ENCODE peak calls at places on chromosomes 3 and 15, in six cellular contexts. A, N, V, K, U and C are unnamed samples.

GRCh38 chr3:122392868-122393844 is 9.2 kb downstream of the FAM162A start:
- DNase-seq in A (no peak), N (no peak), V (peak), K (peak), U (no peak), C (peak)

GRCh38 chr3:170811928-170812591 is 57.9 kb downstream of the RPL22L1 start:
- DNase-seq in A (peak), N (peak), V (peak), K (peak), U (peak), C (peak)

GRCh38 chr3:179107617-179108016 is 36.0 kb upstream of the ZMAT3 start:
- DNase-seq in A (no peak), N (no peak), V (no peak), K (no peak), U (no peak), C (no peak)

GRCh38 chr15:69973102-69973714 is 124.5 kb downstream of the TLE3 start:
- DNase-seq in A (no peak), N (no peak), V (peak), K (peak), U (no peak), C (peak)

GRCh38 chr3:71702131-71703024 is 22.8 kb downstream of the EIF4E3 start:
- DNase-seq in A (no peak), N (no peak), V (no peak), K (no peak), U (no peak), C (peak)

GRCh38 chr3:171038342-171038741 is 11.8 kb upstream of the SLC2A2 start:
- DNase-seq in A (no peak), N (no peak), V (no peak), K (no peak), U (no peak), C (no peak)

GRCh38 chr3:124700880-124701684 is 29.2 kb upstream of the UMPS start:
- DNase-seq in A (peak), N (no peak), V (no peak), K (peak), U (no peak), C (no peak)

GRCh38 chr3:53046171-53047170 is 598 bp upstream of the SFMBT1 start:
- DNase-seq in A (no peak), N (peak), V (peak), K (peak), U (peak), C (peak)

GRCh38 chr15:22262613-22263020 is 182.3 kb downstream of the OR4M2 start:
- DNase-seq in A (no peak), N (no peak), V (no peak), K (no peak), U (no peak), C (no peak)

GRCh38 chr3:126202281-126203079 is 22.1 kb upstream of the ALDH1L1 start:
- DNase-seq in A (no peak), N (no peak), V (no peak), K (peak), U (no peak), C (no peak)

GRCh38 chr3:184562875-184563568 is 1.4 kb downstream of the EPHB3 start:
- DNase-seq in A (no peak), N (peak), V (no peak), K (peak), U (peak), C (no peak)

GRCh38 chr15:41554401-41554800 is 4.6 kb upstream of the TYRO3 start:
- DNase-seq in A (no peak), N (no peak), V (no peak), K (no peak), U (no peak), C (no peak)

GRCh38 chr15:73935547-73935946 is 9.3 kb downstream of the LOXL1 start:
- DNase-seq in A (no peak), N (no peak), V (no peak), K (peak), U (no peak), C (no peak)

GRCh38 chr15:78681306-78682012 is 40.4 kb upstream of the CHRNB4 start:
- DNase-seq in A (no peak), N (no peak), V (no peak), K (peak), U (no peak), C (no peak)

GRCh38 chr15:71202712-71203111 is 87.4 kb downstream of the THSD4 start:
- DNase-seq in A (no peak), N (no peak), V (no peak), K (no peak), U (no peak), C (no peak)

GRCh38 chr3:184262927-184263179 is 1.5 kb upstream of the CAMK2N2 start:
- DNase-seq in A (no peak), N (no peak), V (no peak), K (no peak), U (no peak), C (no peak)

GRCh38 chr3:142597898-142598297 is 1.7 kb downstream of the PLS1 start:
- DNase-seq in A (no peak), N (no peak), V (no peak), K (no peak), U (no peak), C (no peak)

GRCh38 chr3:160707187-160707789 is 30.3 kb downstream of the ARL14 start:
- DNase-seq in A (no peak), N (peak), V (peak), K (peak), U (peak), C (peak)

GRCh38 chr15:37204698-37205097 is 104.3 kb upstream of the MEIS2 start:
- DNase-seq in A (no peak), N (no peak), V (no peak), K (no peak), U (no peak), C (no peak)

GRCh38 chr3:133821767-133822638 is 16.4 kb downstream of the SRPRB start:
- DNase-seq in A (peak), N (peak), V (no peak), K (peak), U (peak), C (no peak)

GRCh38 chr15:81573098-81573746 is 199.2 kb upstream of the TMC3 start:
- DNase-seq in A (no peak), N (no peak), V (peak), K (no peak), U (no peak), C (no peak)

GRCh38 chr15:92960996-92961681 is 61.0 kb downstream of the CHD2 start:
- DNase-seq in A (no peak), N (no peak), V (no peak), K (no peak), U (no peak), C (no peak)

GRCh38 chr3:114320251-114320650 is 26.4 kb downstream of the TIGIT start:
- DNase-seq in A (no peak), N (no peak), V (no peak), K (no peak), U (no peak), C (no peak)

DNA sequence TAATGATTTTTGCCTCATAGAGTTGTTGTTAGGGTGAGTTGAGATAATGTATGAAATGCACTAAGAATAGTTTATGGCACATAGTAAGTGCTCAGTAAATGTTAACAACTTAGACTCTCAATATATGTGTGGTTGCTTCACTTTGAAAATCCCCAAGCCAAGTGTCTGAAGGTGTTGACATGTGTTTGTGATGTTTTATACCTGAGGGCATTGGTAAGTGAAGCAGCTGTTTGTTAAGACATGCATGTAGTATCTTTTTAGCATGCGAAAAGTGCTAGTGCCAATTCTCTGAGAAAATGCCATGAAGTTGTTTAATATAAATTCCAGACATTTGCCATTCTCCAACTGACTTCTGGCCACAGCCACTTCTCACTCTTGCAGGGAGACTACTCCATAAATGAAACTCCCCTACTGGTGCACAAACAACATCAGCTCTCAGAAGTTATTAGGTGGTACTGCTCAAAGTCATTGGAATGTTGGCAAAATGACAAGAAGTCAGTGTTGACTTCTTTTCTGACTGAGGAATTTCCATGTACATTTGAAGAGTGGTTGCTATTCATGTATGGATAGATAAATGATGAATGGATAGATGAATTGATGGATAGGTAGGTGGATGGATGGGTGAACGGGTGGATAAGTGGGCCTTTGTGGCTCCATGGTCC is 103.6 kb upstream of the NUDT16 start:
- DNase-seq in A (no peak), N (no peak), V (no peak), K (no peak), U (no peak), C (no peak)
- H3K27ac ChIP-seq in A (no peak), N (no peak), V (no peak), K (no peak), U (no peak), C (no peak)

DNA sequence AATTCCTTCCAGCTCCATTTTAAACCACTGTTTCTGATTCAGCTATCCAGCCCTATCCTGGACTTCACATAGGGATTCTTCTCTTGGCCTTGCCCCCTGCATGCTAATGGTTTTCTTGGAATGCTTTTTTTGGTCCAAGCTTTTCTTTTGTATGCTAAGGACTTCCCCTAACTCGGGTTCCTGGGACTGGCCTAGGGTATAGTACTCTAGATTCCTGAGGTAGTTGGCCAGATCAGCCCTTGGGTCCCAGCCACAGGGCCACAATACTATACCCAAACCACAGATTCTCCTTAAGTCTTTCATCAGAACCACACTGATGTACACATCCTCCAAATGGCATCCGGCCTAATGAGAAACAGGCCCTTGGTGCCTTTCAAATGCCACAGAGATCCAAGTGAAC is 2.8 kb downstream of the FYCO1 start:
- DNase-seq in A (no peak), N (no peak), V (peak), K (no peak), U (no peak), C (no peak)
- H3K4me3 ChIP-seq in A (no peak), N (no peak), V (peak), K (no peak), U (no peak), C (peak)

DNA sequence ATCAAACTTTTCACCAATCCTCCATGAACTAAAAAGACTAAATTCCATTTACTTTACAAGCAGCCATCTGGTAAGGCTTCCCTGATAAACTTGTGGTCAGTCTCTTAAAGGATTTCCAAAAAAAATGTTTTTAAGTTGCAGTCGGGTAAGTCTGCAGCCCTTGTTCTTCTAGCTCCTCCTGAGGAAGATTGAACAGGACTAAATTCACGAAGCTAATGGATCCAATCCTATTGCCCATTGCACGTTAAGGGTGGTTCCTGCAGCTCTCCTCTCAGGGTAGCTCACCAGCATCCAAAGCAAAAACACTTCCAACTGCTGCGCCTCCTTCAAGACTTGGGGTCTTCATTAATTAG is 2.8 kb downstream of the HES1 start:
- DNase-seq in A (no peak), N (no peak), V (no peak), K (peak), U (no peak), C (no peak)
- H3K27ac ChIP-seq in A (no peak), N (peak), V (peak), K (peak), U (no peak), C (peak)

GRCh38 chr3:10204921-10205320 is 40.2 kb downstream of the IRAK2 start:
- DNase-seq in A (no peak), N (no peak), V (no peak), K (no peak), U (no peak), C (no peak)

GRCh38 chr3:10205461-10206165 is 40.9 kb downstream of the IRAK2 start:
- DNase-seq in A (no peak), N (peak), V (no peak), K (no peak), U (no peak), C (no peak)

GRCh38 chr3:10206166-10206511 is 41.4 kb downstream of the IRAK2 start:
- DNase-seq in A (no peak), N (no peak), V (no peak), K (no peak), U (no peak), C (no peak)
- H3K4me3 ChIP-seq in A (no peak), N (no peak), V (no peak), K (no peak), U (no peak), C (no peak)

GRCh38 chr3:195098741-195099525 is 172.0 kb downstream of the XXYLT1 start:
- DNase-seq in A (no peak), N (no peak), V (no peak), K (no peak), U (no peak), C (no peak)

GRCh38 chr3:195101927-195102608 is 168.9 kb downstream of the XXYLT1 start:
- DNase-seq in A (no peak), N (no peak), V (no peak), K (no peak), U (no peak), C (no peak)

GRCh38 chr3:195099976-195100755 is 170.8 kb downstream of the XXYLT1 start:
- DNase-seq in A (no peak), N (no peak), V (no peak), K (no peak), U (no peak), C (no peak)

GRCh38 chr3:195102609-195103467 is 168.1 kb downstream of the XXYLT1 start:
- DNase-seq in A (peak), N (peak), V (no peak), K (no peak), U (no peak), C (peak)

GRCh38 chr3:195100903-195101591 is 169.9 kb downstream of the XXYLT1 start:
- DNase-seq in A (no peak), N (no peak), V (no peak), K (no peak), U (no peak), C (no peak)
- H3K27ac ChIP-seq in A (peak), N (no peak), V (no peak), K (no peak), U (no peak), C (no peak)

GRCh38 chr3:149548729-149549065 is 74.2 kb downstream of the TM4SF4 start:
- DNase-seq in A (no peak), N (no peak), V (no peak), K (no peak), U (no peak), C (no peak)

GRCh38 chr3:149552700-149553099 is 78.2 kb downstream of the TM4SF4 start:
- DNase-seq in A (no peak), N (no peak), V (no peak), K (no peak), U (no peak), C (no peak)

GRCh38 chr3:149547413-149547812 is 72.9 kb downstream of the TM4SF4 start:
- DNase-seq in A (no peak), N (peak), V (no peak), K (no peak), U (peak), C (no peak)

GRCh38 chr3:149551500-149551899 is 77.0 kb downstream of the TM4SF4 start:
- DNase-seq in A (no peak), N (no peak), V (no peak), K (no peak), U (no peak), C (no peak)

DNA sequence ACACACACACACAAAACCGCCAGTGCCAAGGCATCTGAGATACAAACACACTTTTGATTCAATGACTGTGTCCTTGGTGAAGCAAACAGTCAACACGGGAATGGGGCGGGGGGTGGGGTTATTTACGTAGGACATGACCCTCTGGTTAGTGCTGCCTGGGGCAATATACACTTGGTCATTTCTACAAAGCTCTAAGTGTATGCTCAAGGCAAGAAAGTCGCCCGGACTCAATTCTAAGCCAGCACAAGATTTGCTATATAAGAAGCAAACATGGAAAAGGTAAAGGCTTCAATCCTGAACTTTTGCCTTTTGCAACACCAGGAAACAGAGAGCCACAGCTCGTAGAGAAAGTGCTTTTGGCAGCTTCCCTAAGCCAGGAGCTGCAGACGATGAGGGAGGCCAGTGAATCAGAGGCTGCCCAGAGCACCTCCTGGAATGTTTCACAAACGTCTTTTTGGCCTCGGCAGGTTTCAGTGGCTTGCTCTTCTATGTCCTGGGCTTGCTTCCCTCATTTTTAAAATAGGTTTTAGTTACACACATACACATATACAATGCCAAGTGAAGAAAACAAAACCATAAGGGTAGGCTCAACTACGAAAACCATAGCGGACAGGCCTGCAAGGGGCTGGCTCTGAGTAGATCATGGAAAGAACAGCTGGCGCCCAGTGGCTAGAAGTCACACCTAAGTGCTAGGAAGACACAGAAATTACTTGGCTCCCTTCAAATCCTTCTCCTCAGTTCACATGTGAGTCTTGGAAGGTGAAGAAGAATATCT is 73.6 kb downstream of the TM4SF4 start:
- DNase-seq in A (peak), N (peak), V (no peak), K (no peak), U (peak), C (no peak)
- H3K4me3 ChIP-seq in A (peak), N (peak), V (no peak), K (no peak), U (no peak), C (no peak)

GRCh38 chr15:60400957-60401356 is 3.2 kb upstream of the ANXA2 start:
- DNase-seq in A (no peak), N (no peak), V (no peak), K (no peak), U (no peak), C (no peak)
- H3K27ac ChIP-seq in A (peak), N (no peak), V (no peak), K (no peak), U (no peak), C (no peak)

DNA sequence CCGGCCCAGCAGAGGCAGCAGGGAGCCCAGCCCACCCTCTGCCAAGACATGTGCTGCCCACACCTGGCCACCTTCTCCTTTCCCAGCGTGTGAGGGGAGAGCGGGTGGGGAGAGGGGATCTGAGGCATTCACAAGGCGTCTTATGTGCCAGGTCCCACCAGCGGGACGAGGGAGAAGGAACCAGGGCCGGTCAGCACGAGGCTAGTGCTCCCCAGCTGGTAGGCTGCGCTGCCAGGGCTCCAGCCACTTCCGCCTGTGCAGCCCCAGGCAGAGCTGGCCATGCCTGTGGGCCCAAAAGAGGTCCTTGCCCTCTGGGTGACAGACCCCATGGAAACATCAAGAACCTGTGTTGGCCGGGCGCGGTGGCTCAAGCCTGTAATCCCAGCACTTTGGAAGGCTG is 5.9 kb downstream of the MESP1 start:
- DNase-seq in A (no peak), N (no peak), V (no peak), K (no peak), U (no peak), C (no peak)
- H3K4me3 ChIP-seq in A (no peak), N (no peak), V (no peak), K (no peak), U (no peak), C (no peak)